ENCODE peak calls at places on chromosomes 7 and 10, in seven cellular contexts. Y, M, C, S, Q, E and P are unnamed samples.

GRCh38 chr7:31058122-31058521 is 6.0 kb downstream of the ADCYAP1R1 start:
- DNase-seq in Y (no peak), M (no peak), C (no peak), S (no peak), Q (peak), E (no peak), P (no peak)

GRCh38 chr10:2851544-2851943 is 215.8 kb upstream of the PFKP start:
- DNase-seq in Y (no peak), M (no peak), C (no peak), S (no peak), Q (no peak), E (no peak), P (no peak)

GRCh38 chr7:133784421-133785045 is 342.6 kb upstream of the LRGUK start:
- DNase-seq in Y (no peak), M (no peak), C (no peak), S (no peak), Q (no peak), E (no peak), P (no peak)

GRCh38 chr7:96546426-96546825 is 163.2 kb downstream of the SEM1 start:
- DNase-seq in Y (no peak), M (no peak), C (no peak), S (no peak), Q (no peak), E (no peak), P (no peak)

GRCh38 chr10:70887804-70888800 is at the start of gene PCBD1:
- DNase-seq in Y (peak), M (peak), C (peak), S (peak), Q (peak), E (no peak), P (peak)

GRCh38 chr7:159025161-159025779 is 119.4 kb downstream of the VIPR2 start:
- DNase-seq in Y (no peak), M (no peak), C (no peak), S (peak), Q (no peak), E (no peak), P (no peak)

GRCh38 chr10:46308666-46309450 is 22.1 kb downstream of the ANTXRL start:
- DNase-seq in Y (no peak), M (no peak), C (peak), S (peak), Q (no peak), E (no peak), P (no peak)

GRCh38 chr10:91381562-91381923 is 28.6 kb upstream of the HECTD2 start:
- DNase-seq in Y (no peak), M (peak), C (no peak), S (no peak), Q (no peak), E (no peak), P (no peak)

GRCh38 chr7:156580036-156580435 is 60.5 kb upstream of the RNF32 start:
- DNase-seq in Y (no peak), M (no peak), C (no peak), S (no peak), Q (no peak), E (no peak), P (no peak)

GRCh38 chr7:70389752-70390151 is 742.2 kb upstream of the GALNT17 start:
- DNase-seq in Y (no peak), M (no peak), C (no peak), S (no peak), Q (no peak), E (no peak), P (no peak)

GRCh38 chr10:101066146-101066889 is 4.5 kb downstream of the KAZALD1 start:
- DNase-seq in Y (peak), M (no peak), C (peak), S (peak), Q (peak), E (no peak), P (no peak)

GRCh38 chr7:155972651-155973349 is 160.5 kb upstream of the SHH start:
- DNase-seq in Y (no peak), M (no peak), C (no peak), S (peak), Q (no peak), E (no peak), P (no peak)

GRCh38 chr10:93471110-93471651 is 11.0 kb downstream of the MYOF start:
- DNase-seq in Y (no peak), M (no peak), C (no peak), S (no peak), Q (peak), E (peak), P (peak)

GRCh38 chr10:52436664-52437063 is 122.6 kb downstream of the DKK1 start:
- DNase-seq in Y (no peak), M (no peak), C (no peak), S (no peak), Q (no peak), E (no peak), P (no peak)

GRCh38 chr10:95509281-95509680 is 51.9 kb downstream of the SORBS1 start:
- DNase-seq in Y (no peak), M (no peak), C (no peak), S (no peak), Q (no peak), E (no peak), P (no peak)

GRCh38 chr7:105759670-105760548 is 116.5 kb downstream of the ATXN7L1 start:
- DNase-seq in Y (peak), M (no peak), C (peak), S (no peak), Q (peak), E (peak), P (no peak)

GRCh38 chr10:75000748-75001321 is 110.6 kb upstream of the SAMD8 start:
- DNase-seq in Y (no peak), M (no peak), C (no peak), S (no peak), Q (no peak), E (no peak), P (no peak)

GRCh38 chr10:84333864-84334451 is 5.6 kb downstream of the CCSER2 start:
- DNase-seq in Y (peak), M (peak), C (no peak), S (no peak), Q (no peak), E (no peak), P (no peak)

GRCh38 chr7:31811650-31812461 is 124.8 kb downstream of the PPP1R17 start:
- DNase-seq in Y (no peak), M (no peak), C (no peak), S (no peak), Q (no peak), E (no peak), P (peak)

GRCh38 chr10:113424304-113424721 is 128.5 kb upstream of the HABP2 start:
- DNase-seq in Y (no peak), M (no peak), C (no peak), S (no peak), Q (no peak), E (no peak), P (no peak)

GRCh38 chr7:149837620-149838223 is 453 bp upstream of the ZNF862 start:
- DNase-seq in Y (no peak), M (no peak), C (no peak), S (no peak), Q (no peak), E (no peak), P (no peak)

GRCh38 chr10:13885238-13885990 is 298.6 kb downstream of the PRPF18 start:
- DNase-seq in Y (no peak), M (no peak), C (no peak), S (no peak), Q (no peak), E (no peak), P (no peak)

GRCh38 chr7:16416289-16417282 is 4.8 kb downstream of the CRPPA start:
- DNase-seq in Y (no peak), M (no peak), C (no peak), S (no peak), Q (no peak), E (no peak), P (peak)

GRCh38 chr10:71776528-71776927 is 3.2 kb upstream of the VSIR start:
- DNase-seq in Y (no peak), M (no peak), C (no peak), S (peak), Q (no peak), E (no peak), P (no peak)

GRCh38 chr10:77135555-77135954 is 502.1 kb downstream of the KCNMA1 start:
- DNase-seq in Y (no peak), M (no peak), C (no peak), S (no peak), Q (no peak), E (no peak), P (no peak)

GRCh38 chr10:103517234-103518085 is 24.0 kb downstream of the NEURL1 start:
- DNase-seq in Y (no peak), M (no peak), C (no peak), S (no peak), Q (no peak), E (no peak), P (no peak)

GRCh38 chr10:43409385-43410109 is 561 bp upstream of the HNRNPF start:
- DNase-seq in Y (no peak), M (peak), C (no peak), S (peak), Q (peak), E (no peak), P (no peak)

GRCh38 chr7:149414745-149415390 is 46.0 kb downstream of the ZNF777 start:
- DNase-seq in Y (peak), M (no peak), C (peak), S (no peak), Q (peak), E (peak), P (peak)

GRCh38 chr7:16492513-16493062 is 27.1 kb upstream of the SOSTDC1 start:
- DNase-seq in Y (no peak), M (no peak), C (no peak), S (no peak), Q (no peak), E (no peak), P (peak)

GRCh38 chr7:64630496-64630895 is 35.4 kb upstream of the ZNF107 start:
- DNase-seq in Y (peak), M (peak), C (no peak), S (no peak), Q (peak), E (no peak), P (no peak)

GRCh38 chr10:17232276-17232987 is 4.4 kb downstream of the VIM start:
- DNase-seq in Y (no peak), M (no peak), C (no peak), S (no peak), Q (no peak), E (no peak), P (no peak)
- H3K4me3 ChIP-seq in Y (no peak), M (no peak), C (no peak), S (peak), Q (peak), E (peak), P (peak)

DNA sequence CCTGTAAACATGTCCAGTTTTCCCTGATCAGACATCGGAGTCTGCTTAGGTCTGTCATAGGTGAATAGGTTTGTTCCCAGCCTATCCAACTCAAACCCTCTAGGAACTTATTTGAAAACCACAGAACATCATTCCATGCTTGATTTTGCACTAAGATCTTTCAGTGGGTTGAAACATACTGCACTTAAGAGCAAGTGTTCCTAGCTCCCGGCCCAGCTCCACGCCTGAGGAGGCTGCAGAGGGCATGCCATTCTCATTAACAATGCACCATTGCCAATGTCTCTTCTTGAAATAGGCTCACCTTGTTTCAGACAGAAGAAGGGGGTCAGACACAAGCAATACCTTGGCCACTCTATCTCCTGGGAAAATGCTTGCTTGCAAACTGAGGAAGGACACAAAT is 78.0 kb upstream of the EGR2 start:
- DNase-seq in Y (no peak), M (no peak), C (no peak), S (no peak), Q (no peak), E (no peak), P (no peak)
- H3K4me3 ChIP-seq in Y (no peak), M (no peak), C (no peak), S (no peak), Q (no peak), E (no peak), P (no peak)

GRCh38 chr7:1569440-1569832 is 396 bp downstream of the PSMG3 start:
- DNase-seq in Y (no peak), M (no peak), C (no peak), S (no peak), Q (no peak), E (no peak), P (no peak)

GRCh38 chr7:1569833-1570632 is at the start of gene PSMG3:
- DNase-seq in Y (peak), M (peak), C (peak), S (peak), Q (peak), E (no peak), P (peak)

GRCh38 chr7:1569016-1569415 is 816 bp downstream of the PSMG3 start:
- DNase-seq in Y (no peak), M (peak), C (no peak), S (no peak), Q (peak), E (no peak), P (no peak)

GRCh38 chr7:1572111-1572510 is 2.3 kb upstream of the PSMG3 start:
- DNase-seq in Y (no peak), M (no peak), C (no peak), S (no peak), Q (no peak), E (no peak), P (no peak)

DNA sequence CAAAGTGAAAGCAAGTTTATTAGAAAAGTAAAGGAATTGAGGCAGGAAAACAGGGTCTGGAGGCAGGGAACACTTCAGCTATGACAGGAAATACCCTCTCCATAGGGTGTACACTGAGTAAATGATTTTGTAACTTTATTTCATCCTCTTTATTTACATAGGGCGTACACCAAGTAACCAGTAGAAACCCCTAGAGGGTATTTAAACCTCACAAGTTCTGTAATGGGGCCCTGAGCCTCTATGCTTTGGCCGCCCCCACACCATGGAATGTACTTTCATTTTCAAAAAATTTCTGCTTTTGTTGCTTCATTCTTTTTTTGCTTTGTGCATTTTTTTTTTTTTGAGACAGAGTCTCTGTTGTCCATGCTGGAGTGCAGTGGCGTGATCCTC is 1.4 kb upstream of the PSMG3 start:
- DNase-seq in Y (no peak), M (no peak), C (no peak), S (no peak), Q (peak), E (no peak), P (peak)
- H3K4me3 ChIP-seq in Y (peak), M (peak), C (no peak), S (peak), Q (peak), E (peak), P (peak)

GRCh38 chr7:135167360-135167759 is 3.1 kb downstream of the CYREN start:
- DNase-seq in Y (no peak), M (no peak), C (no peak), S (no peak), Q (no peak), E (no peak), P (no peak)

GRCh38 chr7:135169936-135170222 is 628 bp downstream of the CYREN start:
- DNase-seq in Y (no peak), M (no peak), C (no peak), S (no peak), Q (no peak), E (no peak), P (no peak)

GRCh38 chr7:135168001-135168400 is 2.5 kb downstream of the CYREN start:
- DNase-seq in Y (no peak), M (no peak), C (no peak), S (no peak), Q (no peak), E (no peak), P (no peak)

GRCh38 chr7:135169141-135169935 is 1.2 kb downstream of the CYREN start:
- DNase-seq in Y (peak), M (peak), C (peak), S (no peak), Q (peak), E (no peak), P (no peak)

DNA sequence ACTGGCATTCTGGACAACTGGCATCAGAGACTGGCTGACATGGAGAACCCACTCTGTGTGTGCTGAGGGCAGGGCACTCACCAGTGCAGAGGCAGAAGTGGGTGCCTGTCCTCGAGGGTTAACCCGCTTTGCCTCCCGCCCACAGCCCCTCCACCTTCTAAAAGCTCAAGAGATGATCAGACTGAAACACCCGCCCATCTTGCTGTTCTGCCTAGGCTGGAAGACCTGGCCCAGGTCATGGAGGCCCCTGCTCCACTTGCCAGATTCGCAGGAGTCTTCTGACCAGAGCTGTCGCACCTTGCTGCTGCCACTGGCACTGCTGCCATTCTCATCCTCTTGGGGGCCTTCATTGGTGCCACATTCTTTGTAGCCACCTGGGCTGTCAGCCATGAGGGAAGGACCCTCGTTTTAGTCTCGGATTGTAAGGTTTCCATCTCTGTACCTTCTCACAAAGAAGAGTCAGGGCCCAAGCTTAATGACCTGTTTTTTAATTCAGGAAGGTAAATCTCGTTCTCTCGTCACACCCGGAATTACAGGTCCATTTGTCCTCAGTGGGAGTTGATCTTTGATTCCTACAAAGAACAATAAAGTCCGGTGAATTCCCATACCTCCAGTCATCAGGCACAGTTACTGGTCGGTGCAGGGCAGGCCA is 1.9 kb downstream of the CYREN start:
- DNase-seq in Y (no peak), M (no peak), C (no peak), S (no peak), Q (no peak), E (no peak), P (no peak)
- H3K4me3 ChIP-seq in Y (no peak), M (peak), C (no peak), S (peak), Q (peak), E (peak), P (no peak)

GRCh38 chr10:6384847-6385246 is 182.1 kb downstream of the PFKFB3 start:
- DNase-seq in Y (no peak), M (no peak), C (no peak), S (no peak), Q (no peak), E (no peak), P (no peak)

GRCh38 chr10:6379015-6379776 is 176.5 kb downstream of the PFKFB3 start:
- DNase-seq in Y (no peak), M (no peak), C (no peak), S (no peak), Q (no peak), E (no peak), P (no peak)

GRCh38 chr10:6383099-6383812 is 180.5 kb downstream of the PFKFB3 start:
- DNase-seq in Y (no peak), M (no peak), C (no peak), S (no peak), Q (no peak), E (no peak), P (no peak)

GRCh38 chr10:6384031-6384430 is 181.3 kb downstream of the PFKFB3 start:
- DNase-seq in Y (no peak), M (no peak), C (no peak), S (no peak), Q (no peak), E (no peak), P (no peak)

GRCh38 chr10:6382081-6382480 is 179.3 kb downstream of the PFKFB3 start:
- DNase-seq in Y (no peak), M (peak), C (no peak), S (no peak), Q (no peak), E (peak), P (peak)
- H3K4me3 ChIP-seq in Y (no peak), M (peak), C (no peak), S (no peak), Q (no peak), E (no peak), P (no peak)

GRCh38 chr10:86364551-86365345 is 1.8 kb downstream of the GRID1 start:
- DNase-seq in Y (peak), M (no peak), C (peak), S (peak), Q (no peak), E (no peak), P (no peak)
- H3K4me3 ChIP-seq in Y (peak), M (no peak), C (peak), S (peak), Q (peak), E (no peak), P (peak)

DNA sequence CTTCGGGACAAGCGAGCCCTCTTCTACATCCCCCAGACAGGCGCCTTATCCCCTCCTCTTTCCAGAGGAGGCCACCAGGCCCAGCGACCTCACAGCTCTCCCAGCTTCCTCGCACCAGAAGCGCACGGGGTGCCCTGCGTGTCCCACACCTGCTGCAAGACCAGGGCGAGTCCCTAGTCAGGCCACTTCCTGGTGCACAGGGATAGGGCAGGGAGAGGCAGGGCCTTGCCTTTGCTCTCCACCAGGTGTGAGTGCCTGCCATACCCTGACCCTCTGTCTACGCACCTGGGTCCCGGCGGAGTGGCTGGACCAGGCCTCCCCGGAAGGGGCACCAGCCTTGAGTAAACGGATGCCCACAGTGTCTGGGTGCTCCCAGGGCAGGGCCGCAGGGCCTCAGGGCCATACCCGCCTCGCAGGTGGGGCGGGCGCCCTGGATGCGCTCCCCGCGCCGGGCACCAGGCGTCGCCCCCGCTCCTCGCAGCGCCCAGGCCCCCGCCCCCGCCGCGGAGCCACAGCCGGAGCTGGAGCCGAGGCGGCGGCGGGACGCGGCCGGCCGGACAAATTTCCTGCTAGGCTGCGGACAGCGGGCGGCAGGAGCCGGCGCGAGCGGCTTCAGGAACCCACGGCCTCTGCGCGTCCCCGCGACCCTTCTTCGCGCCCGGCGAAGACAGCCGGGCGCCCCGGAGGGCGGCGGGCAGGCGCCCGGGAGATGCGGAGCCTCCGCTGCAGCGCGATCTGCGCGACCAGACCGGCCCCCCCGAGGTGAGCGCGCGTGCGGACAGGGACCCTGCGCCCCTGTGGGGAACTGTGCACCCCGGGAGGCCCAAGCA is at the start of gene PTPRE:
- DNase-seq in Y (peak), M (no peak), C (peak), S (peak), Q (peak), E (no peak), P (no peak)
- H3K4me3 ChIP-seq in Y (peak), M (no peak), C (peak), S (peak), Q (peak), E (peak), P (peak)